ENCODE peak calls at places on chromosomes 2 and 18, in four cellular contexts. One of them, this sample, is unnamed.

GRCh38 chr18:8843005-8843404 is 137.6 kb downstream of the MTCL1 start:
- DNase-seq in lower lobe of right lung: no peak
- DNase-seq in CD4-positive, CD25-positive, alpha-beta regulatory T cell: no peak
- DNase-seq in aorta: no peak
- DNase-seq in this sample: no peak

GRCh38 chr2:169361706-169362345 is 508 bp downstream of the LRP2 start:
- DNase-seq in lower lobe of right lung: peak
- DNase-seq in CD4-positive, CD25-positive, alpha-beta regulatory T cell: no peak
- DNase-seq in aorta: peak
- DNase-seq in this sample: no peak

GRCh38 chr2:15703365-15703869 is 111.7 kb downstream of the DDX1 start:
- DNase-seq in lower lobe of right lung: no peak
- DNase-seq in CD4-positive, CD25-positive, alpha-beta regulatory T cell: no peak
- DNase-seq in aorta: no peak
- DNase-seq in this sample: no peak

GRCh38 chr2:99809259-99809900 is 319.6 kb upstream of the REV1 start:
- DNase-seq in lower lobe of right lung: no peak
- DNase-seq in CD4-positive, CD25-positive, alpha-beta regulatory T cell: no peak
- DNase-seq in aorta: no peak
- DNase-seq in this sample: no peak

GRCh38 chr2:95525294-95526035 is 40.9 kb upstream of the TRIM43B start:
- DNase-seq in lower lobe of right lung: peak
- DNase-seq in CD4-positive, CD25-positive, alpha-beta regulatory T cell: no peak
- DNase-seq in aorta: no peak
- DNase-seq in this sample: no peak

GRCh38 chr18:47415888-47416287 is 164.4 kb upstream of the SKOR2 start:
- DNase-seq in lower lobe of right lung: no peak
- DNase-seq in CD4-positive, CD25-positive, alpha-beta regulatory T cell: no peak
- DNase-seq in aorta: no peak
- DNase-seq in this sample: no peak

GRCh38 chr2:238743243-238744068 is 104.4 kb upstream of the TWIST2 start:
- DNase-seq in lower lobe of right lung: no peak
- DNase-seq in CD4-positive, CD25-positive, alpha-beta regulatory T cell: no peak
- DNase-seq in aorta: no peak
- DNase-seq in this sample: no peak

GRCh38 chr2:134148843-134149472 is 104.9 kb upstream of the MGAT5 start:
- DNase-seq in lower lobe of right lung: no peak
- DNase-seq in CD4-positive, CD25-positive, alpha-beta regulatory T cell: no peak
- DNase-seq in aorta: no peak
- DNase-seq in this sample: no peak

GRCh38 chr2:10196275-10196892 is 73.8 kb downstream of the RRM2 start:
- DNase-seq in lower lobe of right lung: no peak
- DNase-seq in CD4-positive, CD25-positive, alpha-beta regulatory T cell: no peak
- DNase-seq in aorta: no peak
- DNase-seq in this sample: no peak

GRCh38 chr2:99864561-99865216 is 277.7 kb downstream of the AFF3 start:
- DNase-seq in lower lobe of right lung: no peak
- DNase-seq in CD4-positive, CD25-positive, alpha-beta regulatory T cell: no peak
- DNase-seq in aorta: no peak
- DNase-seq in this sample: no peak

GRCh38 chr2:26768759-26769500 is 4.8 kb downstream of the SLC35F6 start:
- DNase-seq in lower lobe of right lung: peak
- DNase-seq in CD4-positive, CD25-positive, alpha-beta regulatory T cell: no peak
- DNase-seq in aorta: peak
- DNase-seq in this sample: no peak

GRCh38 chr2:20635698-20636584 is 15.0 kb downstream of the HS1BP3 start:
- DNase-seq in lower lobe of right lung: peak
- DNase-seq in CD4-positive, CD25-positive, alpha-beta regulatory T cell: no peak
- DNase-seq in aorta: peak
- DNase-seq in this sample: no peak

GRCh38 chr2:121804340-121804739 is 48.9 kb downstream of the TSN start:
- DNase-seq in lower lobe of right lung: no peak
- DNase-seq in CD4-positive, CD25-positive, alpha-beta regulatory T cell: no peak
- DNase-seq in aorta: no peak
- DNase-seq in this sample: no peak

GRCh38 chr2:208072250-208072892 is 47.0 kb upstream of the PLEKHM3 start:
- DNase-seq in lower lobe of right lung: peak
- DNase-seq in CD4-positive, CD25-positive, alpha-beta regulatory T cell: peak
- DNase-seq in aorta: no peak
- DNase-seq in this sample: no peak

GRCh38 chr18:55862693-55863485 is 274.9 kb upstream of the TCF4 start:
- DNase-seq in lower lobe of right lung: no peak
- DNase-seq in CD4-positive, CD25-positive, alpha-beta regulatory T cell: no peak
- DNase-seq in aorta: no peak
- DNase-seq in this sample: no peak

GRCh38 chr18:80130555-80130954 is 21.5 kb downstream of the ADNP2 start:
- DNase-seq in lower lobe of right lung: no peak
- DNase-seq in CD4-positive, CD25-positive, alpha-beta regulatory T cell: no peak
- DNase-seq in aorta: no peak
- DNase-seq in this sample: no peak

GRCh38 chr2:86788881-86789686 is 1.6 kb downstream of the CD8A start:
- DNase-seq in lower lobe of right lung: no peak
- DNase-seq in CD4-positive, CD25-positive, alpha-beta regulatory T cell: no peak
- DNase-seq in aorta: peak
- DNase-seq in this sample: no peak

GRCh38 chr18:76169733-76170132 is 325.3 kb downstream of the ZNF516 start:
- DNase-seq in lower lobe of right lung: no peak
- DNase-seq in CD4-positive, CD25-positive, alpha-beta regulatory T cell: no peak
- DNase-seq in aorta: no peak
- DNase-seq in this sample: no peak

GRCh38 chr2:61993422-61994024 is 88.0 kb downstream of the COMMD1 start:
- DNase-seq in lower lobe of right lung: no peak
- DNase-seq in CD4-positive, CD25-positive, alpha-beta regulatory T cell: no peak
- DNase-seq in aorta: no peak
- DNase-seq in this sample: no peak

GRCh38 chr2:217106650-217107014 is 246.8 kb upstream of the TNP1 start:
- DNase-seq in lower lobe of right lung: no peak
- DNase-seq in CD4-positive, CD25-positive, alpha-beta regulatory T cell: no peak
- DNase-seq in aorta: no peak
- DNase-seq in this sample: no peak

GRCh38 chr2:186966015-186966414 is 117.0 kb upstream of the ZSWIM2 start:
- DNase-seq in lower lobe of right lung: no peak
- DNase-seq in CD4-positive, CD25-positive, alpha-beta regulatory T cell: no peak
- DNase-seq in aorta: no peak
- DNase-seq in this sample: no peak

GRCh38 chr2:70553334-70553583 is 367 bp downstream of the TGFA start:
- DNase-seq in lower lobe of right lung: no peak
- DNase-seq in CD4-positive, CD25-positive, alpha-beta regulatory T cell: no peak
- DNase-seq in aorta: no peak
- DNase-seq in this sample: no peak

GRCh38 chr18:24118750-24119577 is 19.9 kb upstream of the CABYR start:
- DNase-seq in lower lobe of right lung: peak
- DNase-seq in CD4-positive, CD25-positive, alpha-beta regulatory T cell: peak
- DNase-seq in aorta: peak
- DNase-seq in this sample: peak

GRCh38 chr2:191218292-191218898 is 26.8 kb upstream of the MYO1B start:
- DNase-seq in lower lobe of right lung: no peak
- DNase-seq in CD4-positive, CD25-positive, alpha-beta regulatory T cell: no peak
- DNase-seq in aorta: no peak
- DNase-seq in this sample: no peak

GRCh38 chr2:105771841-105772240 is 27.1 kb downstream of the NCK2 start:
- DNase-seq in lower lobe of right lung: no peak
- DNase-seq in CD4-positive, CD25-positive, alpha-beta regulatory T cell: no peak
- DNase-seq in aorta: no peak
- DNase-seq in this sample: no peak

GRCh38 chr2:26284132-26284531 is 39.4 kb downstream of the HADHB start:
- DNase-seq in lower lobe of right lung: no peak
- DNase-seq in CD4-positive, CD25-positive, alpha-beta regulatory T cell: no peak
- DNase-seq in aorta: no peak
- DNase-seq in this sample: no peak

GRCh38 chr2:122136071-122136470 is 380.6 kb downstream of the TSN start:
- DNase-seq in lower lobe of right lung: no peak
- DNase-seq in CD4-positive, CD25-positive, alpha-beta regulatory T cell: no peak
- DNase-seq in aorta: no peak
- DNase-seq in this sample: no peak

GRCh38 chr2:168545439-168546082 is 89.5 kb downstream of the CERS6 start:
- DNase-seq in lower lobe of right lung: no peak
- DNase-seq in CD4-positive, CD25-positive, alpha-beta regulatory T cell: no peak
- DNase-seq in aorta: no peak
- DNase-seq in this sample: no peak

GRCh38 chr2:142742301-142743214 is 134.9 kb upstream of the KYNU start:
- DNase-seq in lower lobe of right lung: no peak
- DNase-seq in CD4-positive, CD25-positive, alpha-beta regulatory T cell: no peak
- DNase-seq in aorta: no peak
- DNase-seq in this sample: no peak

GRCh38 chr18:58556333-58557012 is 72.4 kb downstream of the ALPK2 start:
- DNase-seq in lower lobe of right lung: no peak
- DNase-seq in CD4-positive, CD25-positive, alpha-beta regulatory T cell: no peak
- DNase-seq in aorta: no peak
- DNase-seq in this sample: no peak

GRCh38 chr2:229363126-229363814 is 92.2 kb upstream of the PID1 start:
- DNase-seq in lower lobe of right lung: no peak
- DNase-seq in CD4-positive, CD25-positive, alpha-beta regulatory T cell: no peak
- DNase-seq in aorta: no peak
- DNase-seq in this sample: no peak

GRCh38 chr2:185502351-185502750 is 236.3 kb upstream of the FSIP2 start:
- DNase-seq in lower lobe of right lung: no peak
- DNase-seq in CD4-positive, CD25-positive, alpha-beta regulatory T cell: no peak
- DNase-seq in aorta: no peak
- DNase-seq in this sample: no peak

GRCh38 chr18:12314586-12315305 is 6.7 kb downstream of the TUBB6 start:
- DNase-seq in lower lobe of right lung: no peak
- DNase-seq in CD4-positive, CD25-positive, alpha-beta regulatory T cell: no peak
- DNase-seq in aorta: no peak
- DNase-seq in this sample: no peak
- H3K27ac ChIP-seq in lower lobe of right lung: no peak
- H3K27ac ChIP-seq in CD4-positive, CD25-positive, alpha-beta regulatory T cell: no peak
- H3K27ac ChIP-seq in aorta: no peak
- H3K27ac ChIP-seq in this sample: no peak

DNA sequence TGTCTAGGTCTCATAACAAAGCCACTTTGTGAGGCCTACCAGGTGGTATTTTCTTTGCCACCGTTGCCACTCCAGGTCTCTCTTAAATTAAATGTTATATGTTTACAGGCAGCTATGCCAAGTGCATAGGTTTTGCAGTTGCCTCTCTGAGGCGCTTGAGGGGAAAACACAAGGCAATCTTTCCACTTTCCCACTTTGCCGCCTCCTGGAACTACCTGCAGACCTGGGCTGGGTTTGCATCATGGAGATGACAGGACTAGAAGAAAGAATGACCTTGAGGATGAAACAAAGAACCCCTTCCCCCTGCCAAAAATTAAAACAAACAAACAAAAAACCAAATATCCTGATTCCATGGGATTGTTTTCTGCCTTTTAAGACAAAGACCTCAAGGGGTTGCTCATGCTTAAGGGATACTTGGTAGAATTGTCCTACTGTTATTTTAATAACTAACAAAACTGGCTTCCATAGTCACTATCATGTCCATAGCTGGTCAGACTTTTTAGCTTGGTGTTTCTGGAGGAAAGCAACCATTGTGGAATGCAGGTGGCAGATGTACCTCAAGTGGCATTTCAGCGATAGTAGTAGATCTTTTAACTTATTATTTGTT is 159.9 kb downstream of the PRPF40A start:
- DNase-seq in lower lobe of right lung: no peak
- DNase-seq in CD4-positive, CD25-positive, alpha-beta regulatory T cell: no peak
- DNase-seq in aorta: no peak
- DNase-seq in this sample: no peak
- H3K27ac ChIP-seq in lower lobe of right lung: no peak
- H3K27ac ChIP-seq in CD4-positive, CD25-positive, alpha-beta regulatory T cell: no peak
- H3K27ac ChIP-seq in aorta: no peak
- H3K27ac ChIP-seq in this sample: no peak

GRCh38 chr2:96526615-96527014 is 9.9 kb upstream of the ARID5A start:
- DNase-seq in lower lobe of right lung: no peak
- DNase-seq in CD4-positive, CD25-positive, alpha-beta regulatory T cell: no peak
- DNase-seq in aorta: peak
- DNase-seq in this sample: no peak
- H3K27ac ChIP-seq in lower lobe of right lung: no peak
- H3K27ac ChIP-seq in CD4-positive, CD25-positive, alpha-beta regulatory T cell: no peak
- H3K27ac ChIP-seq in aorta: no peak
- H3K27ac ChIP-seq in this sample: no peak

DNA sequence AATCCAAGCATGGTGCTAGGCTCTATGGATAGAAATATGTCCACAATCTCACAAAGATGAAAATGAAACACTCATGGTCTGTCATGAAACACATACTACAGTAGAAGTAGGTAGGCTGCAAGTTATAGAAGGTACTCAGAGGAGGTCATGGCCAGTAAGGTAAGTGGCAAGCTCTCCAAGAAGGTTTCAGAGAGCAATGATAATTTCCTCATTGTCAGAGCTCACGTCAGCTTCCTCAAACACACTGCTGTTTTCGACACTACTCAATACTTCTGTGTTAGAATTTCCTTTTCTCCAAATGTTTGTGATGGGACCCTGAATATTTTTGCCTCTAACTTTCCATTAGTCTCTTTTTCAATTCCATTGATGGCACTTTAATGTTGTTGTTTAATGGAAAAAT is 25.5 kb downstream of the CCDC141 start:
- DNase-seq in lower lobe of right lung: no peak
- DNase-seq in CD4-positive, CD25-positive, alpha-beta regulatory T cell: no peak
- DNase-seq in aorta: no peak
- DNase-seq in this sample: no peak
- H3K27ac ChIP-seq in lower lobe of right lung: no peak
- H3K27ac ChIP-seq in CD4-positive, CD25-positive, alpha-beta regulatory T cell: peak
- H3K27ac ChIP-seq in aorta: no peak
- H3K27ac ChIP-seq in this sample: no peak

GRCh38 chr2:50787636-50788035 is 244.3 kb downstream of the NRXN1 start:
- DNase-seq in lower lobe of right lung: no peak
- DNase-seq in CD4-positive, CD25-positive, alpha-beta regulatory T cell: no peak
- DNase-seq in aorta: no peak
- DNase-seq in this sample: no peak
- H3K27ac ChIP-seq in lower lobe of right lung: no peak
- H3K27ac ChIP-seq in CD4-positive, CD25-positive, alpha-beta regulatory T cell: no peak
- H3K27ac ChIP-seq in aorta: no peak
- H3K27ac ChIP-seq in this sample: no peak